ENCODE peak calls at places on chromosomes 4 and X, in seven cellular contexts. One of them, this sample, is unnamed.

GRCh38 chr4:91267543-91267942 is 1036.2 kb upstream of the GRID2 start:
- DNase-seq in transverse colon: peak
- DNase-seq in kidney: no peak
- DNase-seq in MM.1S: no peak
- DNase-seq in A549: no peak
- DNase-seq in SJSA1: no peak
- DNase-seq in heart left ventricle: no peak
- DNase-seq in this sample: no peak

GRCh38 chr4:113327513-113327912 is 278.1 kb downstream of the ANK2 start:
- DNase-seq in kidney: no peak
- DNase-seq in SJSA1: no peak
- DNase-seq in MM.1S: no peak
- DNase-seq in transverse colon: no peak
- DNase-seq in heart left ventricle: no peak
- DNase-seq in A549: no peak
- DNase-seq in this sample: no peak

GRCh38 chrX:54171527-54171926 is 11.5 kb downstream of the FAM120C start:
- DNase-seq in SJSA1: no peak
- DNase-seq in kidney: no peak
- DNase-seq in MM.1S: no peak
- DNase-seq in transverse colon: no peak
- DNase-seq in A549: no peak
- DNase-seq in heart left ventricle: no peak
- DNase-seq in this sample: no peak

GRCh38 chr4:121642292-121642691 is 54.5 kb downstream of the ANXA5 start:
- DNase-seq in kidney: no peak
- DNase-seq in transverse colon: no peak
- DNase-seq in heart left ventricle: no peak
- DNase-seq in MM.1S: no peak
- DNase-seq in A549: no peak
- DNase-seq in SJSA1: no peak
- DNase-seq in this sample: no peak

GRCh38 chr4:94976371-94977011 is 218.7 kb downstream of the BMPR1B start:
- DNase-seq in MM.1S: no peak
- DNase-seq in transverse colon: no peak
- DNase-seq in A549: peak
- DNase-seq in SJSA1: no peak
- DNase-seq in heart left ventricle: no peak
- DNase-seq in kidney: no peak
- DNase-seq in this sample: no peak

GRCh38 chr4:181176306-181176705 is 1066.9 kb upstream of the TENM3 start:
- DNase-seq in kidney: no peak
- DNase-seq in transverse colon: no peak
- DNase-seq in SJSA1: no peak
- DNase-seq in MM.1S: no peak
- DNase-seq in heart left ventricle: no peak
- DNase-seq in A549: no peak
- DNase-seq in this sample: no peak

GRCh38 chr4:11426716-11427115 is 2.0 kb downstream of the HS3ST1 start:
- DNase-seq in MM.1S: no peak
- DNase-seq in heart left ventricle: no peak
- DNase-seq in A549: no peak
- DNase-seq in kidney: no peak
- DNase-seq in SJSA1: no peak
- DNase-seq in transverse colon: no peak
- DNase-seq in this sample: no peak

GRCh38 chr4:107519057-107519456 is 201.0 kb downstream of the PAPSS1 start:
- DNase-seq in transverse colon: peak
- DNase-seq in MM.1S: peak
- DNase-seq in A549: peak
- DNase-seq in SJSA1: no peak
- DNase-seq in heart left ventricle: no peak
- DNase-seq in kidney: no peak
- DNase-seq in this sample: no peak

GRCh38 chrX:19673334-19674040 is 158.2 kb upstream of the MAP3K15 start:
- DNase-seq in MM.1S: no peak
- DNase-seq in A549: peak
- DNase-seq in transverse colon: peak
- DNase-seq in kidney: peak
- DNase-seq in SJSA1: peak
- DNase-seq in heart left ventricle: peak
- DNase-seq in this sample: peak

GRCh38 chrX:64306712-64307111 is 76.3 kb upstream of the ASB12 start:
- DNase-seq in SJSA1: no peak
- DNase-seq in MM.1S: no peak
- DNase-seq in heart left ventricle: no peak
- DNase-seq in transverse colon: no peak
- DNase-seq in A549: no peak
- DNase-seq in kidney: no peak
- DNase-seq in this sample: no peak

GRCh38 chr4:165439344-165439743 is 60.5 kb downstream of the CPE start:
- DNase-seq in SJSA1: no peak
- DNase-seq in transverse colon: no peak
- DNase-seq in MM.1S: no peak
- DNase-seq in kidney: no peak
- DNase-seq in heart left ventricle: no peak
- DNase-seq in A549: no peak
- DNase-seq in this sample: no peak

GRCh38 chr4:182589100-182589499 is 328.1 kb downstream of the DCTD start:
- DNase-seq in SJSA1: no peak
- DNase-seq in heart left ventricle: no peak
- DNase-seq in transverse colon: no peak
- DNase-seq in kidney: no peak
- DNase-seq in A549: no peak
- DNase-seq in MM.1S: no peak
- DNase-seq in this sample: no peak

GRCh38 chr4:10584042-10584441 is 100.5 kb downstream of the CLNK start:
- DNase-seq in MM.1S: peak
- DNase-seq in kidney: no peak
- DNase-seq in heart left ventricle: no peak
- DNase-seq in SJSA1: no peak
- DNase-seq in A549: no peak
- DNase-seq in transverse colon: peak
- DNase-seq in this sample: no peak

GRCh38 chr4:81844717-81845116 is 373.0 kb upstream of the RASGEF1B start:
- DNase-seq in kidney: no peak
- DNase-seq in transverse colon: peak
- DNase-seq in A549: peak
- DNase-seq in heart left ventricle: no peak
- DNase-seq in SJSA1: peak
- DNase-seq in MM.1S: peak
- DNase-seq in this sample: no peak

GRCh38 chr4:80173387-80173786 is 23.9 kb upstream of the PRDM8 start:
- DNase-seq in heart left ventricle: no peak
- DNase-seq in SJSA1: no peak
- DNase-seq in kidney: no peak
- DNase-seq in MM.1S: peak
- DNase-seq in A549: no peak
- DNase-seq in transverse colon: no peak
- DNase-seq in this sample: no peak

GRCh38 chr4:38468491-38468890 is 195.5 kb upstream of the KLF3 start:
- DNase-seq in MM.1S: no peak
- DNase-seq in heart left ventricle: no peak
- DNase-seq in transverse colon: no peak
- DNase-seq in SJSA1: no peak
- DNase-seq in A549: no peak
- DNase-seq in kidney: no peak
- DNase-seq in this sample: no peak

GRCh38 chrX:85992811-85993229 is 54.5 kb downstream of the CHM start:
- DNase-seq in MM.1S: no peak
- DNase-seq in SJSA1: no peak
- DNase-seq in kidney: no peak
- DNase-seq in transverse colon: no peak
- DNase-seq in A549: no peak
- DNase-seq in heart left ventricle: no peak
- DNase-seq in this sample: no peak

GRCh38 chr4:126144838-126145237 is 830.1 kb downstream of the FAT4 start:
- DNase-seq in transverse colon: no peak
- DNase-seq in MM.1S: no peak
- DNase-seq in kidney: no peak
- DNase-seq in A549: no peak
- DNase-seq in SJSA1: no peak
- DNase-seq in heart left ventricle: no peak
- DNase-seq in this sample: no peak

DNA sequence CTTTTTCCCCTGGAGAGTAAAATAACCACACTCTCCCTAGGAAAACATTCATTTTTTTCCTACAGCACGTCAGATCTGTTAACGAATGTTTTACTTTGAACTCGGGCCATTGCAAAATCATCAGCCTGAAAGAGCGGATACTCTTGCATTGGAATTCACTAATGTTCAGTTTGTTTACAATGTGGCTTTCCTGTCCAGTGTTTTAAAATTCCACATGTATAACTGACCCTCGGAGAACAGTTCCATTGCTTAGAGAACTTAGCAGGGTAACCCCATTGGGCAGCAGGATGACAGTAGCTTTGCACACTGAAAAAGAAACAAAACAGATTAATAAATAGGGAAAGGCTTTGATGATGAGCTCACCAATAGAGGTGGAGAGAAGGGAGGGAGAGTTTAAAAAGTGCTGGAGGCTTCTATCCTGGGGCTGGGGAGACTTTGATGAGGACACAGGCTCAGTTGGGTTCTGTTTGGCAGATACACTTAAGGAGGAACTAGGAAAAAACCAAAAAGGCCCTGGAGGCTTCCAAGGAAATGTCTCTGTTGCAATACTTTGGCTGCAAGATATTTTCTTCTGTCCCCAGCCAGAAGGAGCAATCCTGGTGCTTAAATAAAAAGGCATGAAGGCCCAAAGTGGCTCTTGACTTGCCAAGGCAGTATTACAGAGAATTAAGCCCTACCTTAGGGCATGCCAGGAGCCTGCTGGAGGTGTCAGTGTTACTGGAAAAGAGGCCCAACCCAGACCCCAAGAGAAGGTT is 143.1 kb downstream of the ARSF start:
- DNase-seq in MM.1S: no peak
- DNase-seq in A549: no peak
- DNase-seq in kidney: no peak
- DNase-seq in transverse colon: no peak
- DNase-seq in heart left ventricle: no peak
- DNase-seq in SJSA1: peak
- DNase-seq in this sample: no peak
- H3K27ac ChIP-seq in MM.1S: no peak
- H3K27ac ChIP-seq in A549: no peak
- H3K27ac ChIP-seq in kidney: no peak
- H3K27ac ChIP-seq in transverse colon: peak
- H3K27ac ChIP-seq in heart left ventricle: peak
- H3K27ac ChIP-seq in SJSA1: peak
- H3K27ac ChIP-seq in this sample: no peak

DNA sequence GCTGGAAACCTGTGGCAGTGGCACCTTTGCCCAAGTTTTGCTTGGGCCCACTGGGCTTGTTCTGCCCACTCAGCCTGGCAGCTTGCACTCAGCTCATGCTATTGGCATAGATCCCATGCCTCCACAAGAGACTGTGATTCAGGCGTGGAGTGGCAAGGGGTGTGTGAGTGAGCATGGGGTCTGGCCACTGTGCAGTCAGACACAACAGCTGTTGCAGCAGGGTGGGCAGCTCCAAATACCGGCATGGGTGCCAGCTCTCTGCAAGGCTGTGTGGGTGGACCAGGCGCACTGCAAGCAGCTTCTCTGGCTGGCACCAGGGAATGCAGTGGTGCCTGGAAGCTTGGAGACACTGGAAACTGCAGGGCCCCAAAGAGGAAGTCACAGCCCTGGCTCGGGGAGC is 27.4 kb upstream of the DIPK2B start:
- DNase-seq in A549: no peak
- DNase-seq in heart left ventricle: no peak
- DNase-seq in MM.1S: no peak
- DNase-seq in kidney: no peak
- DNase-seq in SJSA1: no peak
- DNase-seq in transverse colon: no peak
- DNase-seq in this sample: no peak
- H3K4me3 ChIP-seq in A549: no peak
- H3K4me3 ChIP-seq in heart left ventricle: no peak
- H3K4me3 ChIP-seq in MM.1S: no peak
- H3K4me3 ChIP-seq in kidney: no peak
- H3K4me3 ChIP-seq in SJSA1: no peak
- H3K4me3 ChIP-seq in transverse colon: no peak
- H3K4me3 ChIP-seq in this sample: no peak

DNA sequence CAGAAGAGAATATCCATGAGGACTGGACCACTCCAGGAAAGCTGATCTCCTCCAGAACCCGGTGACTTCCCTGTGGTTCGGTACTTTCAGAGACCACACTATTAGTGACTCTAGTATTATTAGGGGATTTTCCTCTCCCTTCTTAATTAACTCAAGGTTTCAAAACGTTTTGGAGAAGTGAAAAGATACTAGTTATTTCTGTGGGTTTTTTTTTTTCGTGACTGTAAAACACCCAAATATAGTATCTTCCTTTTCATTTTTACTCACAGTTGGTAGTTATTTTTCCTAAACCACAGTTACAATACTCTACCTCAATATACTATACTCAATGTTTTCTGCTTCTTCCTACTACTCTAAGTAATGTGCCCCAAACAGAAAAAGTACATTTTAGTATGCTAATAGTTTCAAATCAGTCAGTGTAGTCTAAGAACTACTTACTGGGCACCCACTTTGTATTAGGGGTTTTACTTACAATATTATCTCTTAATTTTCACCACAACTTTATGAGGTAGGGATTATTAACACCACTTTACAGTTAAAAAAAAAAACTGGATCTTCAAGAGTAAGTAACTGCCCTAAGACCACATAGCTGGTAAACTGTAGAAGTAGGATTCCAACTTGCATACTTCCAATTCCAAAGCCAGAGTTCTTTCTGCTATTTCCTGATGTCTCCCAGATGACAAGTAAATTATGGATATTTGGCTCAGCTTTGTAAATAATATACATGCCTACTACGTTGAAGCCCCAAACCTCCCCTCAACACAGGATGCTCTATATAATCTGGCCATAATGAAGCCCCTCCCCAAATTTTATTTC is 45.0 kb downstream of the SLC9A7 start:
- DNase-seq in heart left ventricle: no peak
- DNase-seq in kidney: no peak
- DNase-seq in transverse colon: no peak
- DNase-seq in SJSA1: no peak
- DNase-seq in A549: no peak
- DNase-seq in MM.1S: peak
- DNase-seq in this sample: no peak
- H3K27ac ChIP-seq in heart left ventricle: no peak
- H3K27ac ChIP-seq in kidney: no peak
- H3K27ac ChIP-seq in transverse colon: no peak
- H3K27ac ChIP-seq in SJSA1: no peak
- H3K27ac ChIP-seq in A549: no peak
- H3K27ac ChIP-seq in MM.1S: peak
- H3K27ac ChIP-seq in this sample: no peak

GRCh38 chr4:6562931-6563901 is 11.8 kb upstream of the MAN2B2 start:
- DNase-seq in SJSA1: no peak
- DNase-seq in MM.1S: no peak
- DNase-seq in kidney: no peak
- DNase-seq in transverse colon: peak
- DNase-seq in heart left ventricle: no peak
- DNase-seq in A549: no peak
- DNase-seq in this sample: no peak
- H3K4me3 ChIP-seq in SJSA1: no peak
- H3K4me3 ChIP-seq in MM.1S: no peak
- H3K4me3 ChIP-seq in kidney: no peak
- H3K4me3 ChIP-seq in transverse colon: peak
- H3K4me3 ChIP-seq in heart left ventricle: peak
- H3K4me3 ChIP-seq in A549: peak
- H3K4me3 ChIP-seq in this sample: peak

GRCh38 chr4:137609693-137610450 is 77.6 kb upstream of the PCDH18 start:
- DNase-seq in MM.1S: no peak
- DNase-seq in A549: no peak
- DNase-seq in transverse colon: no peak
- DNase-seq in SJSA1: no peak
- DNase-seq in kidney: no peak
- DNase-seq in heart left ventricle: no peak
- DNase-seq in this sample: no peak
- H3K27ac ChIP-seq in MM.1S: no peak
- H3K27ac ChIP-seq in A549: no peak
- H3K27ac ChIP-seq in transverse colon: peak
- H3K27ac ChIP-seq in SJSA1: peak
- H3K27ac ChIP-seq in kidney: no peak
- H3K27ac ChIP-seq in heart left ventricle: peak
- H3K27ac ChIP-seq in this sample: peak